ENCODE peak calls at places on chromosomes 11 and 22, in seven cellular contexts. R, H, G, V, B, S and L are unnamed samples.

GRCh38 chr22:20131593-20131855 is at the start of gene ZDHHC8:
- DNase-seq in G (no peak), V (no peak), H (no peak), B (no peak), S (peak), R (no peak), L (no peak)

GRCh38 chr11:64850979-64851567 is 6.6 kb upstream of the CDC42BPG start:
- DNase-seq in S (no peak), R (no peak), G (peak), V (no peak), B (no peak), H (no peak), L (no peak)

GRCh38 chr22:24240381-24240780 is 4.5 kb downstream of the GGT5 start:
- DNase-seq in B (no peak), G (no peak), H (no peak), S (peak), R (no peak), V (no peak), L (no peak)

GRCh38 chr22:49155809-49156580 is 671.7 kb downstream of the BRD1 start:
- DNase-seq in B (no peak), H (no peak), R (no peak), G (no peak), S (no peak), V (no peak), L (no peak)

GRCh38 chr22:43832393-43833265 is 20.5 kb upstream of the EFCAB6 start:
- DNase-seq in R (no peak), V (no peak), S (no peak), B (no peak), G (no peak), H (no peak), L (no peak)

GRCh38 chr11:95641506-95641905 is 148.1 kb downstream of the FAM76B start:
- DNase-seq in S (no peak), V (no peak), H (no peak), G (no peak), R (peak), B (no peak), L (no peak)

GRCh38 chr22:49261616-49262015 is 566.1 kb downstream of the BRD1 start:
- DNase-seq in G (no peak), V (no peak), H (no peak), S (no peak), B (peak), R (no peak), L (no peak)

GRCh38 chr11:62125881-62126280 is 2.1 kb downstream of the INCENP start:
- DNase-seq in G (no peak), B (no peak), S (no peak), R (no peak), V (no peak), H (no peak), L (peak)

GRCh38 chr11:47317078-47317828 is 35.2 kb downstream of the MYBPC3 start:
- DNase-seq in H (no peak), R (no peak), S (no peak), G (no peak), B (no peak), V (no peak), L (no peak)

GRCh38 chr11:73374130-73374529 is 2.1 kb upstream of the RELT start:
- DNase-seq in B (no peak), R (no peak), H (no peak), G (no peak), S (no peak), V (no peak), L (no peak)

GRCh38 chr11:35962373-35963138 is 18.7 kb downstream of the LDLRAD3 start:
- DNase-seq in G (no peak), V (no peak), S (peak), R (no peak), H (no peak), B (no peak), L (no peak)

GRCh38 chr11:68792400-68792955 is 41.2 kb upstream of the TESMIN start:
- DNase-seq in V (no peak), S (no peak), G (no peak), R (no peak), H (no peak), B (no peak), L (no peak)

GRCh38 chr22:26031641-26032040 is 137.6 kb upstream of the SEZ6L start:
- DNase-seq in G (no peak), S (no peak), V (no peak), H (no peak), R (no peak), B (no peak), L (no peak)

GRCh38 chr22:43967069-43967468 is 11.8 kb downstream of the SAMM50 start:
- DNase-seq in R (no peak), V (no peak), H (no peak), S (peak), G (no peak), B (no peak), L (no peak)

GRCh38 chr22:26848244-26848920 is 191.0 kb downstream of the MIAT start:
- DNase-seq in B (no peak), V (no peak), G (no peak), R (no peak), H (peak), S (peak), L (no peak)

GRCh38 chr11:35354644-35355043 is 64.7 kb downstream of the SLC1A2 start:
- DNase-seq in S (no peak), G (no peak), R (no peak), B (no peak), V (no peak), H (no peak), L (no peak)

GRCh38 chr22:47822459-47822858 is 1060.0 kb downstream of the TBC1D22A start:
- DNase-seq in B (no peak), V (no peak), H (no peak), S (no peak), R (no peak), G (no peak), L (no peak)

GRCh38 chr11:15107730-15108515 is 6.8 kb upstream of the INSC start:
- DNase-seq in H (no peak), G (no peak), S (no peak), B (no peak), V (no peak), R (no peak), L (no peak)

GRCh38 chr11:90874971-90875370 is 652.1 kb upstream of the CHORDC1 start:
- DNase-seq in G (no peak), S (no peak), R (no peak), V (no peak), H (no peak), B (no peak), L (no peak)

GRCh38 chr11:73766763-73767162 is 5.9 kb upstream of the RAB6A start:
- DNase-seq in H (no peak), G (no peak), B (no peak), S (no peak), R (no peak), V (no peak), L (no peak)

GRCh38 chr11:14783788-14784187 is 108.2 kb downstream of the CYP2R1 start:
- DNase-seq in H (no peak), V (no peak), R (no peak), B (no peak), G (no peak), S (no peak), L (no peak)

GRCh38 chr11:21511835-21512440 is 680.9 kb upstream of the ANO5 start:
- DNase-seq in G (peak), R (peak), H (no peak), V (no peak), B (peak), S (peak), L (peak)

GRCh38 chr22:31104869-31105268 is 2.5 kb downstream of the SELENOM start:
- DNase-seq in R (no peak), G (peak), V (no peak), H (no peak), B (no peak), S (no peak), L (peak)
- TF ChIP-seq CTCF in R (no peak), G (peak), V (peak), H (no peak), B (peak), S (peak), L (peak)

GRCh38 chr11:844693-845644 is 2.3 kb downstream of the TSPAN4 start:
- DNase-seq in B (peak), G (peak), V (peak), H (peak), R (peak), S (peak), L (peak)
- TF ChIP-seq CTCF in B (no peak), G (no peak), V (no peak), H (no peak), R (no peak), S (peak), L (peak)

GRCh38 chr22:34055525-34056200 is 135.4 kb upstream of the LARGE1 start:
- DNase-seq in G (peak), H (no peak), S (no peak), R (no peak), V (no peak), B (no peak), L (peak)
- TF ChIP-seq CTCF in G (no peak), H (no peak), S (no peak), R (no peak), V (no peak), B (no peak), L (peak)

GRCh38 chr11:116073854-116074837 is 569.9 kb upstream of the CADM1 start:
- DNase-seq in B (no peak), H (no peak), R (no peak), V (no peak), G (no peak), S (peak), L (peak)

GRCh38 chr11:116082256-116082655 is 578.0 kb upstream of the CADM1 start:
- DNase-seq in S (no peak), V (no peak), G (no peak), B (no peak), R (no peak), H (no peak), L (no peak)

GRCh38 chr11:116077092-116077491 is 572.9 kb upstream of the CADM1 start:
- DNase-seq in S (no peak), B (no peak), H (no peak), G (no peak), R (no peak), V (no peak), L (no peak)

GRCh38 chr11:116079580-116079979 is 575.4 kb upstream of the CADM1 start:
- DNase-seq in G (no peak), H (no peak), B (no peak), R (no peak), S (no peak), V (no peak), L (no peak)

GRCh38 chr11:116078101-116078561 is 573.9 kb upstream of the CADM1 start:
- DNase-seq in G (peak), H (no peak), V (no peak), R (no peak), S (no peak), B (no peak), L (peak)
- TF ChIP-seq CTCF in G (peak), H (no peak), V (peak), R (no peak), S (peak), B (peak), L (peak)

DNA sequence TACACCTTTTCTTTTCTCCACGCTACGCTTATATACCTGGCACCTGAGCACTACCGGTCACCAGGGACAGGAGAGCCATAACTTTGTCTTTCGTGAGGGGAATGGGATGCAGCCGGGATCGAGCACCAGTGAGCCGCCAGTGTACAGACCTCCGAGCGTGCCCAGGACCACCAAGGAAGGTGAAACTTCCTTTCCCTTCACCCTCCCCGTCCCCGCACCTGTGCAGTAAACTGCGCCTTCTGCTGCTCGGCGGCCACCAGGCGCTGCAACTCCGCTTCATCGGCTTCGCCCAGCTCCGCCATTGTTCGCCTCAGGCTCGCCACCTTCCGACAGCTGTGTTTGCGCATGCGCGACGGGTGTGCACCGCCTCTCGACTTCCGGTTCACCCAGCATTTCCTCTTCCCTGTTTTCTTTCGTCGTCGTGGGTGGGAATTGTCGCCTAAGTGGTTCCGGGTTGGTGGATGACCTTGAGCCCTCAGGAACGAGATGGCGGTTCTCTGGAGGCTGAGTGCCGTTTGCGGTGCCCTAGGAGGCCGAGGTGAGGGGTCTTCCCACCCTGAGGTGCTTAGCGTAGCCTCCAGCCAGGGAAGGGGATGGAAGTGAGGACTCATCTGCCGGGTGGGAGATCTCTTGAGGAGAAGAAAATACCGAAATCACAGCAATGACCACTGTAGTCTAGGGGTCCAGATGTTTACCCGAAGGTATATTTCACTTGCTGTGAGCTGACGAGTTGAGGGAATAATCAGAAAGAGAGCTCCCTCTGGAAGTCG is at the start of the genes SDHD and TIMM8B:
- DNase-seq in B (peak), S (peak), V (peak), R (peak), G (peak), H (peak), L (peak)
- TF ChIP-seq CTCF in B (no peak), S (peak), V (peak), R (no peak), G (no peak), H (no peak), L (peak)

GRCh38 chr11:7636350-7636749 is 37.0 kb downstream of the CYB5R2 start:
- DNase-seq in G (no peak), S (no peak), V (no peak), B (no peak), R (no peak), H (no peak), L (no peak)
- TF ChIP-seq CTCF in G (no peak), S (no peak), V (no peak), B (no peak), R (no peak), H (no peak), L (no peak)